ENCODE peak calls at places on chromosomes 13 and 19, in eight cellular contexts. Y, P, E, U, T, Z, X and R are unnamed samples.

GRCh38 chr19:54708781-54709180 is 15.5 kb upstream of the KIR3DL3 start:
- DNase-seq in Y (no peak), P (no peak), E (no peak), U (no peak), T (no peak), Z (no peak), X (no peak), R (no peak)

GRCh38 chr13:95156208-95156607 is 145.0 kb downstream of the ABCC4 start:
- DNase-seq in Y (no peak), P (no peak), E (no peak), U (peak; percentile 16), T (no peak), Z (no peak), X (no peak), R (no peak)

GRCh38 chr19:20077791-20078463 is at the start of gene ZNF90:
- DNase-seq in Y (peak; percentile 91), P (peak; percentile 100), E (peak; percentile 97), U (peak; percentile 87), T (peak; percentile 98), Z (peak; percentile 96), X (peak; percentile 77), R (peak; percentile 92)

GRCh38 chr13:39047560-39047959 is 9.3 kb downstream of the NHLRC3 start:
- DNase-seq in Y (no peak), P (peak; percentile 80), E (no peak), U (peak; percentile 26), T (peak; percentile 80), Z (no peak), X (no peak), R (peak; percentile 71)

GRCh38 chr19:32691952-32692726 is 518 bp downstream of the NUDT19 start:
- DNase-seq in Y (peak; percentile 93), P (peak; percentile 65), E (peak; percentile 66), U (peak; percentile 81), T (peak; percentile 85), Z (peak; percentile 60), X (peak; percentile 72), R (peak; percentile 84)

GRCh38 chr19:55472463-55472862 is 4.0 kb upstream of the ZNF628 start:
- DNase-seq in Y (peak; percentile 96), P (no peak), E (no peak), U (no peak), T (peak; percentile 45), Z (no peak), X (no peak), R (no peak)

GRCh38 chr19:47228168-47228936 is 2.6 kb downstream of the BBC3 start:
- DNase-seq in Y (peak; percentile 86), P (peak; percentile 67), E (no peak), U (peak; percentile 66), T (peak; percentile 80), Z (peak; percentile 51), X (peak; percentile 58), R (peak; percentile 80)

GRCh38 chr19:16596399-16596798 is 24.2 kb upstream of the SLC35E1 start:
- DNase-seq in Y (peak; percentile 25), P (no peak), E (no peak), U (no peak), T (no peak), Z (no peak), X (no peak), R (no peak)

GRCh38 chr13:91372813-91373420 is 25.4 kb downstream of the MIR17HG start:
- DNase-seq in Y (no peak), P (no peak), E (no peak), U (no peak), T (no peak), Z (no peak), X (peak; percentile 69), R (no peak)

GRCh38 chr19:30490760-30491159 is 118.6 kb downstream of the ZNF536 start:
- DNase-seq in Y (no peak), P (no peak), E (no peak), U (no peak), T (no peak), Z (no peak), X (no peak), R (no peak)

GRCh38 chr13:75812751-75813181 is 176.6 kb downstream of the LMO7 start:
- DNase-seq in Y (no peak), P (no peak), E (no peak), U (peak; percentile 19), T (no peak), Z (no peak), X (no peak), R (no peak)

GRCh38 chr13:26956532-26957142 is 196.1 kb upstream of the GPR12 start:
- DNase-seq in Y (no peak), P (no peak), E (no peak), U (no peak), T (no peak), Z (peak; percentile 85), X (no peak), R (no peak)

GRCh38 chr19:44303976-44304568 is 753 bp downstream of the ZNF235 start:
- DNase-seq in Y (peak; percentile 44), P (peak; percentile 17), E (no peak), U (peak; percentile 62), T (peak; percentile 48), Z (peak; percentile 23), X (no peak), R (peak; percentile 20)

GRCh38 chr13:62432906-62433305 is 1017.3 kb upstream of the PCDH20 start:
- DNase-seq in Y (no peak), P (peak; percentile 38), E (no peak), U (no peak), T (no peak), Z (no peak), X (no peak), R (peak; percentile 2)

GRCh38 chr13:63085851-63086250 is 1670.2 kb upstream of the PCDH20 start:
- DNase-seq in Y (no peak), P (peak; percentile 3), E (no peak), U (no peak), T (peak; percentile 51), Z (no peak), X (no peak), R (no peak)

DNA sequence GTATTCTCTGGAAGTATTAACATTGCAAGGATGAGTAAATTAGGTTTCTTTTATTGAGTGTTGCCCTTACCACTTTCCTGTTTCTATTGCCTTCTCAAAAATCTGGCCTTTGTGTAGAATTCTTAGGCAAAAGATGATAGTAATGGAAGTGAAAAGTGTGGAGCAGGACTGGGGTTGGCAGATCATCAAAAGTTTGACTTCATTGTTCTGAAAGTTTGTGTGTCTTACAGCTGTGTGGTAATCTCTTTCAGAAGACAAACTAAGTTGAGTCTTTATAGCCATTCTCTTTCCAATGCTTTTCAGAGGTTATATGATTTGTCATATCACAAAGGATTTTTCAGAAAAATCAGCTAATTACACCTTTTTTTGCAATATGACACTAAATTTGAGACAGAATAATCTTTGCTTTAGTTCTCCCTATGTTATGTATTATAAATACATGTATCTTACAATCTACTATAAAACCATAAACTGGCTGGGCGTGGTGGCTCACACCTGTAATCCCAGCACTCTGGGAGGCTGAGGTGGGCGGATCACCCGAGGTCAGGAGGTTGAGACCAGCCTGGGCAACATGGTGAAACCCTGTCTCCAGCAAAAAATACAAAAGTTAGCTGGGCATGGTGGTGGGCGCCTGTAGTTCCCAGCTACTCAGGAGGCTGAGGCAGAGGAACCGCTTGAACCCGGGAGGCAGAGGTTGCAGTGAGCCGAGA is 8.7 kb upstream of the KCNRG start:
- DNase-seq in Y (no peak), P (no peak), E (no peak), U (no peak), T (no peak), Z (peak; percentile 74), X (no peak), R (no peak)
- H3K36me3 ChIP-seq in Y (peaks cover 33% of the 10 kb centered on the region), P (no peaks in the 10 kb centered on the region), E (no peaks in the 10 kb centered on the region), U (peaks cover 25% of the 10 kb centered on the region), T (peaks cover 89% of the 10 kb centered on the region), Z (peaks cover 6% of the 10 kb centered on the region), X (peaks cover 9% of the 10 kb centered on the region), R (peaks cover 4% of the 10 kb centered on the region)

GRCh38 chr19:41546386-41546789 is 29.6 kb upstream of the CEACAM21 start:
- DNase-seq in Y (no peak), P (no peak), E (peak; percentile 38), U (no peak), T (no peak), Z (no peak), X (no peak), R (no peak)
- H3K4me3 ChIP-seq in Y (no peak overlapping the region), P (no peak overlapping the region), E (no peak overlapping the region), U (no peak overlapping the region), T (no peak overlapping the region), Z (no peak overlapping the region), X (no peak overlapping the region), R (no peak overlapping the region)

GRCh38 chr13:36357692-36358091 is 11.5 kb upstream of the SPART start:
- DNase-seq in Y (no peak), P (no peak), E (no peak), U (no peak), T (no peak), Z (no peak), X (peak; percentile 77), R (no peak)
- H3K27me3 ChIP-seq in Y (no peaks in the 10 kb centered on the region), P (peaks cover 42% of the 10 kb centered on the region), E (no peaks in the 10 kb centered on the region), U (no peaks in the 10 kb centered on the region), T (no peaks in the 10 kb centered on the region), Z (no peaks in the 10 kb centered on the region), X (no peaks in the 10 kb centered on the region), R (peaks cover 25% of the 10 kb centered on the region)

GRCh38 chr13:110438211-110438610 is 123.3 kb downstream of the RAB20 start:
- DNase-seq in Y (peak; percentile 58), P (no peak), E (no peak), U (no peak), T (no peak), Z (no peak), X (no peak), R (no peak)

GRCh38 chr13:110436276-110436675 is 125.2 kb downstream of the RAB20 start:
- DNase-seq in Y (peak; percentile 82), P (no peak), E (no peak), U (no peak), T (no peak), Z (no peak), X (no peak), R (no peak)

GRCh38 chr13:110436786-110437370 is 124.6 kb downstream of the RAB20 start:
- DNase-seq in Y (no peak), P (no peak), E (no peak), U (no peak), T (no peak), Z (no peak), X (no peak), R (no peak)

GRCh38 chr13:110440946-110441731 is 120.4 kb downstream of the RAB20 start:
- DNase-seq in Y (no peak), P (no peak), E (no peak), U (no peak), T (no peak), Z (peak; percentile 63), X (no peak), R (no peak)

DNA sequence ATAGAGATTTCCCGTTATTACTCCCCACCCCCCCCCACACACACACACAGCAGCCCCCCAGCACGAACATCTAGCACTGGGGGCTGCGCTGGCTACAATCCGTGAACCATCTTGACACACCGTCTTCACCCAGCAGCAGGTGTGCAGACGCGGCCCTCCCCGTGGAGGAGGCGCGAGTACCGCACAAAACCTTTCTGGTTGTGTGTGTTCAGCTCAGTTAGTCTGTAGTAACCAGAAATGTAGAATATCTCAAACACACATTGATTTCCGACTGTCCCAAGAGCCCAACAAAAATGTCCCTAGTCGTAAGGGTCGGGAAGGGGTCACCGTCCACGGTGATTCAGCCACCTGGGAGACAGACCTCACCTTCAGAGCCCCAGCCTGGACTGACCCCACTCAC is 122.7 kb downstream of the RAB20 start:
- DNase-seq in Y (no peak), P (no peak), E (no peak), U (no peak), T (no peak), Z (no peak), X (no peak), R (no peak)
- H3K36me3 ChIP-seq in Y (peaks cover 84% of the 10 kb centered on the region), P (peaks cover 6% of the 10 kb centered on the region), E (peaks cover 6% of the 10 kb centered on the region), U (peaks cover 22% of the 10 kb centered on the region), T (peaks cover 95% of the 10 kb centered on the region), Z (no peaks in the 10 kb centered on the region), X (no peaks in the 10 kb centered on the region), R (peaks cover 14% of the 10 kb centered on the region)

GRCh38 chr19:39038098-39038497 is 5.7 kb upstream of the FBXO27 start:
- DNase-seq in Y (peak; percentile 84), P (peak; percentile 89), E (no peak), U (peak; percentile 71), T (peak; percentile 85), Z (no peak), X (peak; percentile 71), R (peak; percentile 77)
- H3K4me3 ChIP-seq in Y (no peak overlapping the region), P (no peak overlapping the region), E (no peak overlapping the region), U (no peak overlapping the region), T (no peak overlapping the region), Z (no peak overlapping the region), X (no peak overlapping the region), R (no peak overlapping the region)